ENCODE peak calls at places on chromosomes 3 and 15, in nine cellular contexts. J is neuronal stem cell, F is H9, T is hepatocyte, P is astrocyte, Y is MM.1S, E is fibroblast of lung, C is endothelial cell of umbilical vein, X is GM23338. L is an unnamed sample.

GRCh38 chr3:50168388-50168787 is 13.3 kb downstream of the SEMA3F start:
- DNase-seq in J (peak; percentile 70), F (no peak), T (no peak), P (no peak), Y (no peak), E (no peak), C (no peak), X (no peak), L (no peak)

GRCh38 chr15:90004252-90004651 is 3.1 kb downstream of the ZNF710 start:
- DNase-seq in J (no peak), F (no peak), T (peak; percentile 49), P (no peak), Y (no peak), E (peak; percentile 57), C (no peak), X (no peak), L (no peak)

GRCh38 chr3:165837058-165837525 is at the start of gene BCHE:
- DNase-seq in J (peak; percentile 30), F (peak; percentile 36), T (peak; percentile 35), P (peak; percentile 60), Y (no peak), E (peak; percentile 89), C (peak; percentile 78), X (peak; percentile 40), L (no peak)

GRCh38 chr15:68583936-68584703 is 5.3 kb downstream of the CORO2B start:
- DNase-seq in J (no peak), F (no peak), T (no peak), P (no peak), Y (no peak), E (no peak), C (no peak), X (no peak), L (no peak)

GRCh38 chr15:31365655-31366127 is 39.1 kb downstream of the KLF13 start:
- DNase-seq in J (peak; percentile 46), F (peak; percentile 81), T (peak; percentile 93), P (peak; percentile 38), Y (no peak), E (peak; percentile 93), C (no peak), X (peak; percentile 92), L (no peak)

GRCh38 chr3:108184824-108185223 is 37.4 kb downstream of the IFT57 start:
- DNase-seq in J (no peak), F (no peak), T (no peak), P (no peak), Y (no peak), E (no peak), C (no peak), X (no peak), L (no peak)

GRCh38 chr15:28086175-28086703 is 12.9 kb downstream of the OCA2 start:
- DNase-seq in J (no peak), F (peak; percentile 71), T (peak; percentile 80), P (peak; percentile 25), Y (peak; percentile 66), E (peak; percentile 47), C (peak; percentile 59), X (peak; percentile 84), L (peak; percentile 37)

GRCh38 chr3:23203651-23204111 is 554 bp downstream of the UBE2E2 start:
- DNase-seq in J (no peak), F (peak; percentile 35), T (peak; percentile 11), P (peak; percentile 1), Y (peak; percentile 16), E (peak; percentile 36), C (peak; percentile 46), X (peak; percentile 44), L (no peak)

GRCh38 chr3:129549006-129549800 is 6.2 kb downstream of the H1-8 start:
- DNase-seq in J (no peak), F (no peak), T (no peak), P (peak; percentile 38), Y (no peak), E (no peak), C (no peak), X (no peak), L (peak; percentile 85)

GRCh38 chr15:59399465-59400102 is 26.9 kb upstream of the MYO1E start:
- DNase-seq in J (no peak), F (no peak), T (no peak), P (no peak), Y (no peak), E (no peak), C (no peak), X (no peak), L (no peak)

GRCh38 chr15:38531509-38531908 is 33.1 kb downstream of the RASGRP1 start:
- DNase-seq in J (no peak), F (no peak), T (no peak), P (peak; percentile 73), Y (no peak), E (peak; percentile 10), C (no peak), X (no peak), L (peak; percentile 25)

GRCh38 chr3:13140596-13140995 is 67.4 kb upstream of the IQSEC1 start:
- DNase-seq in J (no peak), F (no peak), T (no peak), P (no peak), Y (no peak), E (no peak), C (no peak), X (no peak), L (no peak)

GRCh38 chr3:28575748-28576589 is 227.3 kb upstream of the AZI2 start:
- DNase-seq in J (peak; percentile 52), F (peak; percentile 66), T (peak; percentile 47), P (peak; percentile 9), Y (no peak), E (no peak), C (no peak), X (peak; percentile 67), L (no peak)

GRCh38 chr15:75842722-75843617 is at the start of gene UBE2Q2:
- DNase-seq in J (peak; percentile 83), F (peak; percentile 82), T (peak; percentile 88), P (peak; percentile 56), Y (peak; percentile 67), E (peak; percentile 70), C (peak; percentile 71), X (peak; percentile 90), L (peak; percentile 62)

GRCh38 chr3:140753865-140754754 is 76.2 kb downstream of the TRIM42 start:
- DNase-seq in J (no peak), F (no peak), T (no peak), P (peak; percentile 4), Y (peak; percentile 97), E (no peak), C (no peak), X (peak; percentile 30), L (peak; percentile 66)

GRCh38 chr3:156300929-156301806 is 180.8 kb downstream of the KCNAB1 start:
- DNase-seq in J (no peak), F (no peak), T (no peak), P (no peak), Y (no peak), E (peak; percentile 42), C (peak; percentile 47), X (no peak), L (no peak)

DNA sequence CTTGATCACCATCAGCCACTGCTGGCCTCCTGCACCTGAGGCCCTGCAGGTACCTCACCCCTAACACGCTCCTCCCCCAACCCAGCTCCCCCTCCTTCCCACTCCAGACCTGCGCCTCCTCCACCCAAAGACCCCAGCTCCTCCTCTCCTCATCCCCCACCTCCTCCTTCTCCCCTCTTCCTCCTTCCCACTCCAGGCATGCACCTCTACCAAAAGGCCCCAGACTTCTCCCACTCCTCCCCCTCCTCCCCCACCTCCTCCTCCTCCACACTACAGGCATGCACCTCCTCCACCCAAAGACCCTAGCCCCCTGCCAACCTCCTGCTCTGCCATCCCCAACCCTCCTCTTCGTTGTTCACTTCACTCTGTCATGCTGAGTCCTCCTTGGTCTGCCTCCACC is 42.7 kb downstream of the CYP11A1 start:
- DNase-seq in J (no peak), F (no peak), T (no peak), P (no peak), Y (no peak), E (no peak), C (no peak), X (no peak), L (no peak)
- H2AFZ ChIP-seq in J (no peak overlapping the region), F (no peak overlapping the region), T (no peak overlapping the region), P (no peak overlapping the region), Y (no peak overlapping the region), E (no peak overlapping the region), C (no peak overlapping the region), X (no peak overlapping the region), L (no peak overlapping the region)

GRCh38 chr15:25684521-25685215 is 178.5 kb downstream of the ATP10A start:
- DNase-seq in J (no peak), F (no peak), T (peak; percentile 70), P (peak; percentile 83), Y (no peak), E (peak; percentile 57), C (no peak), X (no peak), L (no peak)

GRCh38 chr15:25687276-25687675 is 175.9 kb downstream of the ATP10A start:
- DNase-seq in J (no peak), F (no peak), T (no peak), P (no peak), Y (no peak), E (no peak), C (no peak), X (no peak), L (no peak)

GRCh38 chr15:25683415-25683814 is 179.7 kb downstream of the ATP10A start:
- DNase-seq in J (no peak), F (no peak), T (no peak), P (no peak), Y (no peak), E (no peak), C (no peak), X (no peak), L (no peak)

GRCh38 chr15:25683911-25684310 is 179.2 kb downstream of the ATP10A start:
- DNase-seq in J (no peak), F (no peak), T (no peak), P (no peak), Y (no peak), E (no peak), C (no peak), X (peak; percentile 37), L (no peak)

GRCh38 chr15:25685216-25685569 is 177.9 kb downstream of the ATP10A start:
- DNase-seq in J (no peak), F (no peak), T (no peak), P (no peak), Y (no peak), E (no peak), C (no peak), X (no peak), L (no peak)
- H3K27me3 ChIP-seq in J (no peaks in the 10 kb centered on the region), F (no peaks in the 10 kb centered on the region), T (no peaks in the 10 kb centered on the region), P (no peaks in the 10 kb centered on the region), Y (no peaks in the 10 kb centered on the region), E (no peaks in the 10 kb centered on the region), C (no peaks in the 10 kb centered on the region), X (no peaks in the 10 kb centered on the region), L (peaks cover 29% of the 10 kb centered on the region)

DNA sequence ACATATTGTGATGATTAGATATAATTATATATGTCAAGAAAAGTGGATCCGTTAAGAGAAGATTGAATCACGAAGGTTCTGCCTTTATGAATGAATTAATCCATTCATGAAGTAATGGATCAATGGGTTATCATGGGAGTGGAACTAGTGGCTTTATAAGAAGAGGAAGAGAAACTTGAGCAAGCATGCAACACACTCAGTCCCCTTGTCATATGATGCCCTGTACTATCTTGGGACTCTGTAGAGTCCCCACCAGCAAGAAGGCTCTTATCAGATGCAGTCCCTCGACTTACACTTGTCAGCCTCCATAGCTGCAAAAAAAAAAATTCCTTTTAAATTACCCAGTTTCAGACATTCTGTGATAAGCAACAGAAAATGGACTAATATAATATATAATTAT is 301.9 kb downstream of the RAP2B start:
- DNase-seq in J (no peak), F (no peak), T (no peak), P (no peak), Y (peak; percentile 45), E (no peak), C (no peak), X (no peak), L (no peak)
- H2AFZ ChIP-seq in J (no peak overlapping the region), F (no peak overlapping the region), T (no peak overlapping the region), P (no peak overlapping the region), Y (peak overlapping the region; percentile 25), E (no peak overlapping the region), C (no peak overlapping the region), X (no peak overlapping the region), L (no peak overlapping the region)

GRCh38 chr15:71564217-71564616 is 246.1 kb upstream of the NR2E3 start:
- DNase-seq in J (no peak), F (no peak), T (no peak), P (no peak), Y (no peak), E (no peak), C (no peak), X (no peak), L (no peak)
- H3K27me3 ChIP-seq in J (no peaks in the 10 kb centered on the region), F (no peaks in the 10 kb centered on the region), T (no peaks in the 10 kb centered on the region), P (peaks cover 28% of the 10 kb centered on the region), Y (no peaks in the 10 kb centered on the region), E (no peaks in the 10 kb centered on the region), C (no peaks in the 10 kb centered on the region), X (no peaks in the 10 kb centered on the region), L (no peaks in the 10 kb centered on the region)